ENCODE peak calls at places on chromosomes 3 and 15, in eight cellular contexts. One of them, this sample, is unnamed.

GRCh38 chr15:94324117-94324826 is 92.9 kb downstream of the MCTP2 start:
- DNase-seq in IMR-90: peak; percentile 65
- DNase-seq in activated CD8-positive, alpha-beta memory T cell treated with anti-CD3 and anti-CD28 coated beads, Interleukin-2, amount 10 ng/mL, durations not matched to agents 7 days and 5 days: peak; percentile 79
- DNase-seq in neural crest cell: peak; percentile 54
- DNase-seq in pons: peak; percentile 27
- DNase-seq in head of caudate nucleus: peak; percentile 13
- DNase-seq in stimulated activated CD8-positive, alpha-beta memory T cell treated with anti-CD3 and anti-CD28 coated beads, Interleukin-15, amount 100 ng/mL, for 1 hour: peak; percentile 11
- DNase-seq in CD8-positive, alpha-beta memory T cell: peak; percentile 43
- DNase-seq in this sample: no peak

GRCh38 chr15:43095708-43096347 is 10.0 kb downstream of the UBR1 start:
- DNase-seq in stimulated activated CD8-positive, alpha-beta memory T cell treated with anti-CD3 and anti-CD28 coated beads, Interleukin-15, amount 100 ng/mL, for 1 hour: no peak
- DNase-seq in head of caudate nucleus: no peak
- DNase-seq in pons: no peak
- DNase-seq in neural crest cell: no peak
- DNase-seq in IMR-90: peak; percentile 79
- DNase-seq in CD8-positive, alpha-beta memory T cell: no peak
- DNase-seq in activated CD8-positive, alpha-beta memory T cell treated with anti-CD3 and anti-CD28 coated beads, Interleukin-2, amount 10 ng/mL, durations not matched to agents 7 days and 5 days: no peak
- DNase-seq in this sample: no peak

GRCh38 chr3:195187609-195188529 is 83.1 kb downstream of the XXYLT1 start:
- DNase-seq in neural crest cell: no peak
- DNase-seq in IMR-90: peak; percentile 76
- DNase-seq in pons: no peak
- DNase-seq in activated CD8-positive, alpha-beta memory T cell treated with anti-CD3 and anti-CD28 coated beads, Interleukin-2, amount 10 ng/mL, durations not matched to agents 7 days and 5 days: no peak
- DNase-seq in CD8-positive, alpha-beta memory T cell: no peak
- DNase-seq in head of caudate nucleus: no peak
- DNase-seq in stimulated activated CD8-positive, alpha-beta memory T cell treated with anti-CD3 and anti-CD28 coated beads, Interleukin-15, amount 100 ng/mL, for 1 hour: no peak
- DNase-seq in this sample: no peak

GRCh38 chr3:106765342-106765741 is 611.9 kb upstream of the CCDC54 start:
- DNase-seq in neural crest cell: no peak
- DNase-seq in IMR-90: peak; percentile 85
- DNase-seq in CD8-positive, alpha-beta memory T cell: no peak
- DNase-seq in stimulated activated CD8-positive, alpha-beta memory T cell treated with anti-CD3 and anti-CD28 coated beads, Interleukin-15, amount 100 ng/mL, for 1 hour: no peak
- DNase-seq in activated CD8-positive, alpha-beta memory T cell treated with anti-CD3 and anti-CD28 coated beads, Interleukin-2, amount 10 ng/mL, durations not matched to agents 7 days and 5 days: no peak
- DNase-seq in head of caudate nucleus: peak; percentile 39
- DNase-seq in pons: no peak
- DNase-seq in this sample: no peak

GRCh38 chr3:174101244-174101643 is 703.7 kb downstream of the NLGN1 start:
- DNase-seq in pons: no peak
- DNase-seq in CD8-positive, alpha-beta memory T cell: no peak
- DNase-seq in head of caudate nucleus: no peak
- DNase-seq in stimulated activated CD8-positive, alpha-beta memory T cell treated with anti-CD3 and anti-CD28 coated beads, Interleukin-15, amount 100 ng/mL, for 1 hour: no peak
- DNase-seq in IMR-90: peak; percentile 69
- DNase-seq in neural crest cell: no peak
- DNase-seq in activated CD8-positive, alpha-beta memory T cell treated with anti-CD3 and anti-CD28 coated beads, Interleukin-2, amount 10 ng/mL, durations not matched to agents 7 days and 5 days: no peak
- DNase-seq in this sample: no peak

GRCh38 chr3:178754852-178755510 is 218.7 kb downstream of the KCNMB2 start:
- DNase-seq in activated CD8-positive, alpha-beta memory T cell treated with anti-CD3 and anti-CD28 coated beads, Interleukin-2, amount 10 ng/mL, durations not matched to agents 7 days and 5 days: no peak
- DNase-seq in pons: no peak
- DNase-seq in CD8-positive, alpha-beta memory T cell: no peak
- DNase-seq in stimulated activated CD8-positive, alpha-beta memory T cell treated with anti-CD3 and anti-CD28 coated beads, Interleukin-15, amount 100 ng/mL, for 1 hour: no peak
- DNase-seq in IMR-90: no peak
- DNase-seq in head of caudate nucleus: no peak
- DNase-seq in neural crest cell: no peak
- DNase-seq in this sample: no peak

GRCh38 chr3:49460188-49460885 is 9.7 kb upstream of the DAG1 start:
- DNase-seq in head of caudate nucleus: no peak
- DNase-seq in pons: no peak
- DNase-seq in stimulated activated CD8-positive, alpha-beta memory T cell treated with anti-CD3 and anti-CD28 coated beads, Interleukin-15, amount 100 ng/mL, for 1 hour: no peak
- DNase-seq in neural crest cell: no peak
- DNase-seq in IMR-90: no peak
- DNase-seq in activated CD8-positive, alpha-beta memory T cell treated with anti-CD3 and anti-CD28 coated beads, Interleukin-2, amount 10 ng/mL, durations not matched to agents 7 days and 5 days: no peak
- DNase-seq in CD8-positive, alpha-beta memory T cell: no peak
- DNase-seq in this sample: no peak

GRCh38 chr3:15428539-15428938 is 1.1 kb downstream of the EAF1 start:
- DNase-seq in pons: no peak
- DNase-seq in IMR-90: peak; percentile 67
- DNase-seq in neural crest cell: no peak
- DNase-seq in activated CD8-positive, alpha-beta memory T cell treated with anti-CD3 and anti-CD28 coated beads, Interleukin-2, amount 10 ng/mL, durations not matched to agents 7 days and 5 days: peak; percentile 51
- DNase-seq in stimulated activated CD8-positive, alpha-beta memory T cell treated with anti-CD3 and anti-CD28 coated beads, Interleukin-15, amount 100 ng/mL, for 1 hour: no peak
- DNase-seq in CD8-positive, alpha-beta memory T cell: no peak
- DNase-seq in head of caudate nucleus: no peak
- DNase-seq in this sample: no peak

GRCh38 chr3:184188080-184188479 is 2.1 kb downstream of the ABCF3 start:
- DNase-seq in head of caudate nucleus: no peak
- DNase-seq in neural crest cell: no peak
- DNase-seq in CD8-positive, alpha-beta memory T cell: no peak
- DNase-seq in pons: no peak
- DNase-seq in activated CD8-positive, alpha-beta memory T cell treated with anti-CD3 and anti-CD28 coated beads, Interleukin-2, amount 10 ng/mL, durations not matched to agents 7 days and 5 days: no peak
- DNase-seq in stimulated activated CD8-positive, alpha-beta memory T cell treated with anti-CD3 and anti-CD28 coated beads, Interleukin-15, amount 100 ng/mL, for 1 hour: no peak
- DNase-seq in IMR-90: no peak
- DNase-seq in this sample: no peak

GRCh38 chr3:156291269-156292123 is 171.1 kb downstream of the KCNAB1 start:
- DNase-seq in pons: no peak
- DNase-seq in activated CD8-positive, alpha-beta memory T cell treated with anti-CD3 and anti-CD28 coated beads, Interleukin-2, amount 10 ng/mL, durations not matched to agents 7 days and 5 days: no peak
- DNase-seq in CD8-positive, alpha-beta memory T cell: no peak
- DNase-seq in stimulated activated CD8-positive, alpha-beta memory T cell treated with anti-CD3 and anti-CD28 coated beads, Interleukin-15, amount 100 ng/mL, for 1 hour: no peak
- DNase-seq in neural crest cell: peak; percentile 18
- DNase-seq in IMR-90: peak; percentile 6
- DNase-seq in head of caudate nucleus: no peak
- DNase-seq in this sample: no peak

GRCh38 chr3:47464603-47465002 is 11.1 kb downstream of the SCAP start:
- DNase-seq in IMR-90: no peak
- DNase-seq in neural crest cell: no peak
- DNase-seq in activated CD8-positive, alpha-beta memory T cell treated with anti-CD3 and anti-CD28 coated beads, Interleukin-2, amount 10 ng/mL, durations not matched to agents 7 days and 5 days: no peak
- DNase-seq in pons: no peak
- DNase-seq in CD8-positive, alpha-beta memory T cell: no peak
- DNase-seq in head of caudate nucleus: no peak
- DNase-seq in stimulated activated CD8-positive, alpha-beta memory T cell treated with anti-CD3 and anti-CD28 coated beads, Interleukin-15, amount 100 ng/mL, for 1 hour: no peak
- DNase-seq in this sample: no peak

GRCh38 chr15:64635486-64635815 is 139.9 kb downstream of the RBPMS2 start:
- DNase-seq in pons: peak; percentile 28
- DNase-seq in activated CD8-positive, alpha-beta memory T cell treated with anti-CD3 and anti-CD28 coated beads, Interleukin-2, amount 10 ng/mL, durations not matched to agents 7 days and 5 days: no peak
- DNase-seq in stimulated activated CD8-positive, alpha-beta memory T cell treated with anti-CD3 and anti-CD28 coated beads, Interleukin-15, amount 100 ng/mL, for 1 hour: no peak
- DNase-seq in neural crest cell: no peak
- DNase-seq in CD8-positive, alpha-beta memory T cell: no peak
- DNase-seq in IMR-90: peak; percentile 86
- DNase-seq in head of caudate nucleus: no peak
- DNase-seq in this sample: no peak

GRCh38 chr3:195079636-195080035 is 191.3 kb downstream of the XXYLT1 start:
- DNase-seq in stimulated activated CD8-positive, alpha-beta memory T cell treated with anti-CD3 and anti-CD28 coated beads, Interleukin-15, amount 100 ng/mL, for 1 hour: no peak
- DNase-seq in IMR-90: peak; percentile 10
- DNase-seq in neural crest cell: no peak
- DNase-seq in CD8-positive, alpha-beta memory T cell: no peak
- DNase-seq in pons: no peak
- DNase-seq in head of caudate nucleus: no peak
- DNase-seq in activated CD8-positive, alpha-beta memory T cell treated with anti-CD3 and anti-CD28 coated beads, Interleukin-2, amount 10 ng/mL, durations not matched to agents 7 days and 5 days: no peak
- DNase-seq in this sample: no peak

GRCh38 chr15:88623632-88624031 is 2.5 kb downstream of the AEN start:
- DNase-seq in IMR-90: no peak
- DNase-seq in stimulated activated CD8-positive, alpha-beta memory T cell treated with anti-CD3 and anti-CD28 coated beads, Interleukin-15, amount 100 ng/mL, for 1 hour: no peak
- DNase-seq in activated CD8-positive, alpha-beta memory T cell treated with anti-CD3 and anti-CD28 coated beads, Interleukin-2, amount 10 ng/mL, durations not matched to agents 7 days and 5 days: no peak
- DNase-seq in head of caudate nucleus: no peak
- DNase-seq in neural crest cell: no peak
- DNase-seq in pons: no peak
- DNase-seq in CD8-positive, alpha-beta memory T cell: no peak
- DNase-seq in this sample: no peak

GRCh38 chr3:58612825-58613224 is 35.6 kb upstream of the FAM107A start:
- DNase-seq in head of caudate nucleus: no peak
- DNase-seq in activated CD8-positive, alpha-beta memory T cell treated with anti-CD3 and anti-CD28 coated beads, Interleukin-2, amount 10 ng/mL, durations not matched to agents 7 days and 5 days: no peak
- DNase-seq in IMR-90: no peak
- DNase-seq in pons: no peak
- DNase-seq in neural crest cell: no peak
- DNase-seq in CD8-positive, alpha-beta memory T cell: no peak
- DNase-seq in stimulated activated CD8-positive, alpha-beta memory T cell treated with anti-CD3 and anti-CD28 coated beads, Interleukin-15, amount 100 ng/mL, for 1 hour: no peak
- DNase-seq in this sample: no peak

GRCh38 chr15:44956388-44956787 is at the start of gene TERB2:
- DNase-seq in neural crest cell: no peak
- DNase-seq in CD8-positive, alpha-beta memory T cell: no peak
- DNase-seq in IMR-90: no peak
- DNase-seq in head of caudate nucleus: no peak
- DNase-seq in stimulated activated CD8-positive, alpha-beta memory T cell treated with anti-CD3 and anti-CD28 coated beads, Interleukin-15, amount 100 ng/mL, for 1 hour: no peak
- DNase-seq in pons: no peak
- DNase-seq in activated CD8-positive, alpha-beta memory T cell treated with anti-CD3 and anti-CD28 coated beads, Interleukin-2, amount 10 ng/mL, durations not matched to agents 7 days and 5 days: no peak
- DNase-seq in this sample: no peak

GRCh38 chr15:42121021-42121420 is 26.7 kb upstream of the PLA2G4D start:
- DNase-seq in head of caudate nucleus: no peak
- DNase-seq in neural crest cell: no peak
- DNase-seq in CD8-positive, alpha-beta memory T cell: no peak
- DNase-seq in stimulated activated CD8-positive, alpha-beta memory T cell treated with anti-CD3 and anti-CD28 coated beads, Interleukin-15, amount 100 ng/mL, for 1 hour: no peak
- DNase-seq in activated CD8-positive, alpha-beta memory T cell treated with anti-CD3 and anti-CD28 coated beads, Interleukin-2, amount 10 ng/mL, durations not matched to agents 7 days and 5 days: no peak
- DNase-seq in IMR-90: no peak
- DNase-seq in pons: no peak
- DNase-seq in this sample: no peak

GRCh38 chr15:64246364-64247189 is 83.8 kb upstream of the PPIB start:
- DNase-seq in IMR-90: peak; percentile 93
- DNase-seq in stimulated activated CD8-positive, alpha-beta memory T cell treated with anti-CD3 and anti-CD28 coated beads, Interleukin-15, amount 100 ng/mL, for 1 hour: no peak
- DNase-seq in pons: peak; percentile 31
- DNase-seq in activated CD8-positive, alpha-beta memory T cell treated with anti-CD3 and anti-CD28 coated beads, Interleukin-2, amount 10 ng/mL, durations not matched to agents 7 days and 5 days: peak; percentile 88
- DNase-seq in CD8-positive, alpha-beta memory T cell: no peak
- DNase-seq in head of caudate nucleus: no peak
- DNase-seq in neural crest cell: no peak
- DNase-seq in this sample: no peak

GRCh38 chr3:72657666-72658065 is 190.6 kb downstream of the SHQ1 start:
- DNase-seq in activated CD8-positive, alpha-beta memory T cell treated with anti-CD3 and anti-CD28 coated beads, Interleukin-2, amount 10 ng/mL, durations not matched to agents 7 days and 5 days: peak; percentile 47
- DNase-seq in IMR-90: no peak
- DNase-seq in CD8-positive, alpha-beta memory T cell: peak; percentile 46
- DNase-seq in neural crest cell: no peak
- DNase-seq in head of caudate nucleus: no peak
- DNase-seq in pons: no peak
- DNase-seq in stimulated activated CD8-positive, alpha-beta memory T cell treated with anti-CD3 and anti-CD28 coated beads, Interleukin-15, amount 100 ng/mL, for 1 hour: peak; percentile 6
- DNase-seq in this sample: no peak

GRCh38 chr3:172816968-172817367 is 66.4 kb downstream of the ECT2 start:
- DNase-seq in head of caudate nucleus: no peak
- DNase-seq in CD8-positive, alpha-beta memory T cell: no peak
- DNase-seq in neural crest cell: no peak
- DNase-seq in pons: no peak
- DNase-seq in IMR-90: no peak
- DNase-seq in activated CD8-positive, alpha-beta memory T cell treated with anti-CD3 and anti-CD28 coated beads, Interleukin-2, amount 10 ng/mL, durations not matched to agents 7 days and 5 days: no peak
- DNase-seq in stimulated activated CD8-positive, alpha-beta memory T cell treated with anti-CD3 and anti-CD28 coated beads, Interleukin-15, amount 100 ng/mL, for 1 hour: no peak
- DNase-seq in this sample: no peak

GRCh38 chr3:156216852-156217251 is 96.5 kb downstream of the KCNAB1 start:
- DNase-seq in stimulated activated CD8-positive, alpha-beta memory T cell treated with anti-CD3 and anti-CD28 coated beads, Interleukin-15, amount 100 ng/mL, for 1 hour: no peak
- DNase-seq in activated CD8-positive, alpha-beta memory T cell treated with anti-CD3 and anti-CD28 coated beads, Interleukin-2, amount 10 ng/mL, durations not matched to agents 7 days and 5 days: no peak
- DNase-seq in CD8-positive, alpha-beta memory T cell: no peak
- DNase-seq in head of caudate nucleus: no peak
- DNase-seq in IMR-90: no peak
- DNase-seq in pons: no peak
- DNase-seq in neural crest cell: no peak
- DNase-seq in this sample: no peak

GRCh38 chr3:119380697-119381096 is 82.7 kb downstream of the TMEM39A start:
- DNase-seq in IMR-90: peak; percentile 11
- DNase-seq in head of caudate nucleus: no peak
- DNase-seq in stimulated activated CD8-positive, alpha-beta memory T cell treated with anti-CD3 and anti-CD28 coated beads, Interleukin-15, amount 100 ng/mL, for 1 hour: no peak
- DNase-seq in activated CD8-positive, alpha-beta memory T cell treated with anti-CD3 and anti-CD28 coated beads, Interleukin-2, amount 10 ng/mL, durations not matched to agents 7 days and 5 days: no peak
- DNase-seq in CD8-positive, alpha-beta memory T cell: no peak
- DNase-seq in neural crest cell: no peak
- DNase-seq in pons: no peak
- DNase-seq in this sample: no peak

GRCh38 chr3:46628980-46629379 is 16.7 kb downstream of the FAM240A start:
- DNase-seq in CD8-positive, alpha-beta memory T cell: no peak
- DNase-seq in head of caudate nucleus: no peak
- DNase-seq in activated CD8-positive, alpha-beta memory T cell treated with anti-CD3 and anti-CD28 coated beads, Interleukin-2, amount 10 ng/mL, durations not matched to agents 7 days and 5 days: no peak
- DNase-seq in pons: peak; percentile 77
- DNase-seq in neural crest cell: no peak
- DNase-seq in stimulated activated CD8-positive, alpha-beta memory T cell treated with anti-CD3 and anti-CD28 coated beads, Interleukin-15, amount 100 ng/mL, for 1 hour: no peak
- DNase-seq in IMR-90: no peak
- DNase-seq in this sample: no peak

GRCh38 chr3:194158942-194159439 is 23.0 kb downstream of the HES1 start:
- DNase-seq in head of caudate nucleus: no peak
- DNase-seq in CD8-positive, alpha-beta memory T cell: no peak
- DNase-seq in stimulated activated CD8-positive, alpha-beta memory T cell treated with anti-CD3 and anti-CD28 coated beads, Interleukin-15, amount 100 ng/mL, for 1 hour: no peak
- DNase-seq in pons: no peak
- DNase-seq in neural crest cell: no peak
- DNase-seq in IMR-90: no peak
- DNase-seq in activated CD8-positive, alpha-beta memory T cell treated with anti-CD3 and anti-CD28 coated beads, Interleukin-2, amount 10 ng/mL, durations not matched to agents 7 days and 5 days: no peak
- DNase-seq in this sample: no peak

GRCh38 chr3:170632780-170633179 is 46.9 kb upstream of the SLC7A14 start:
- DNase-seq in activated CD8-positive, alpha-beta memory T cell treated with anti-CD3 and anti-CD28 coated beads, Interleukin-2, amount 10 ng/mL, durations not matched to agents 7 days and 5 days: no peak
- DNase-seq in stimulated activated CD8-positive, alpha-beta memory T cell treated with anti-CD3 and anti-CD28 coated beads, Interleukin-15, amount 100 ng/mL, for 1 hour: no peak
- DNase-seq in neural crest cell: no peak
- DNase-seq in pons: no peak
- DNase-seq in IMR-90: no peak
- DNase-seq in CD8-positive, alpha-beta memory T cell: no peak
- DNase-seq in head of caudate nucleus: no peak
- DNase-seq in this sample: no peak

GRCh38 chr3:149898771-149899170 is 71.9 kb downstream of the PFN2 start:
- DNase-seq in head of caudate nucleus: no peak
- DNase-seq in activated CD8-positive, alpha-beta memory T cell treated with anti-CD3 and anti-CD28 coated beads, Interleukin-2, amount 10 ng/mL, durations not matched to agents 7 days and 5 days: no peak
- DNase-seq in neural crest cell: no peak
- DNase-seq in CD8-positive, alpha-beta memory T cell: no peak
- DNase-seq in IMR-90: peak; percentile 86
- DNase-seq in stimulated activated CD8-positive, alpha-beta memory T cell treated with anti-CD3 and anti-CD28 coated beads, Interleukin-15, amount 100 ng/mL, for 1 hour: no peak
- DNase-seq in pons: no peak
- DNase-seq in this sample: no peak

GRCh38 chr3:183800221-183800863 is 25.0 kb downstream of the MAP6D1 start:
- DNase-seq in CD8-positive, alpha-beta memory T cell: no peak
- DNase-seq in neural crest cell: no peak
- DNase-seq in activated CD8-positive, alpha-beta memory T cell treated with anti-CD3 and anti-CD28 coated beads, Interleukin-2, amount 10 ng/mL, durations not matched to agents 7 days and 5 days: no peak
- DNase-seq in head of caudate nucleus: peak; percentile 47
- DNase-seq in pons: peak; percentile 98
- DNase-seq in stimulated activated CD8-positive, alpha-beta memory T cell treated with anti-CD3 and anti-CD28 coated beads, Interleukin-15, amount 100 ng/mL, for 1 hour: no peak
- DNase-seq in IMR-90: no peak
- DNase-seq in this sample: no peak

This sample was measured in NCI-H1048.